ENCODE peak calls at places on chromosome 19, in four cellular contexts. C, B, U and J are unnamed samples.

GRCh38 chr19:56933014-56933705 is 92.6 kb upstream of the PEG3 start:
- DNase-seq in C (no peak), B (no peak), U (no peak), J (no peak)

GRCh38 chr19:31110331-31110730 is 238.9 kb downstream of the TSHZ3 start:
- DNase-seq in C (no peak), B (peak; percentile 23), U (peak; percentile 38), J (no peak)

GRCh38 chr19:35868172-35868822 is at the start of gene APLP1:
- DNase-seq in C (peak; percentile 75), B (peak; percentile 65), U (peak; percentile 71), J (peak; percentile 88)

GRCh38 chr19:342801-343421 is 1.7 kb downstream of the MIER2 start:
- DNase-seq in C (peak; percentile 76), B (peak; percentile 49), U (peak; percentile 12), J (peak; percentile 76)

GRCh38 chr19:34232566-34233481 is 21.5 kb upstream of the GARRE1 start:
- DNase-seq in C (no peak), B (peak; percentile 30), U (peak; percentile 33), J (no peak)

GRCh38 chr19:39401549-39402416 is 4.9 kb upstream of the ZFP36 start:
- DNase-seq in C (peak; percentile 97), B (peak; percentile 49), U (peak; percentile 45), J (peak; percentile 90)

GRCh38 chr19:14718522-14719113 is 28.8 kb downstream of the ZNF333 start:
- DNase-seq in C (no peak), B (no peak), U (no peak), J (no peak)

GRCh38 chr19:55493052-55493649 is 4.9 kb downstream of the SSC5D start:
- DNase-seq in C (no peak), B (peak; percentile 86), U (no peak), J (no peak)

GRCh38 chr19:39038098-39038497 is 5.7 kb upstream of the FBXO27 start:
- DNase-seq in C (peak; percentile 54), B (peak; percentile 18), U (peak; percentile 34), J (no peak)

GRCh38 chr19:33293255-33294057 is 8.9 kb downstream of the CEBPA start:
- DNase-seq in C (peak; percentile 67), B (peak; percentile 32), U (peak; percentile 49), J (peak; percentile 83)

GRCh38 chr19:33780746-33781145 is 15.9 kb upstream of the KCTD15 start:
- DNase-seq in C (no peak), B (no peak), U (no peak), J (no peak)

GRCh38 chr19:45235485-45235884 is 9.7 kb downstream of the EXOC3L2 start:
- DNase-seq in C (no peak), B (no peak), U (no peak), J (no peak)

GRCh38 chr19:35549174-35549788 is 3.9 kb downstream of the TMEM147 start:
- DNase-seq in C (peak; percentile 78), B (peak; percentile 35), U (peak; percentile 79), J (no peak)

GRCh38 chr19:5623397-5624153 is 692 bp downstream of the SAFB start:
- DNase-seq in C (peak; percentile 45), B (no peak), U (peak; percentile 11), J (no peak)

GRCh38 chr19:14473915-14474578 is 1.1 kb downstream of the PTGER1 start:
- DNase-seq in C (no peak), B (no peak), U (no peak), J (no peak)

GRCh38 chr19:36939153-36939552 is 23.0 kb downstream of the ZNF568 start:
- DNase-seq in C (no peak), B (no peak), U (no peak), J (no peak)

GRCh38 chr19:22502766-22503165 is 80.6 kb upstream of the ZNF98 start:
- DNase-seq in C (no peak), B (no peak), U (no peak), J (no peak)

GRCh38 chr19:32471811-32472210 is 66.2 kb downstream of the DPY19L3 start:
- DNase-seq in C (no peak), B (no peak), U (no peak), J (no peak)

GRCh38 chr19:29624489-29625210 is 18.6 kb downstream of the POP4 start:
- DNase-seq in C (no peak), B (no peak), U (no peak), J (peak; percentile 34)

GRCh38 chr19:18683109-18683954 is at the start of gene CRTC1:
- DNase-seq in C (peak; percentile 94), B (peak; percentile 93), U (peak; percentile 89), J (peak; percentile 98)

GRCh38 chr19:43430142-43430710 is 15.5 kb downstream of the TEX101 start:
- DNase-seq in C (no peak), B (no peak), U (no peak), J (no peak)

GRCh38 chr19:34265221-34265650 is 10.9 kb downstream of the GARRE1 start:
- DNase-seq in C (peak; percentile 42), B (no peak), U (peak; percentile 52), J (no peak)

GRCh38 chr19:33891773-33892172 is 95.1 kb downstream of the KCTD15 start:
- DNase-seq in C (no peak), B (no peak), U (no peak), J (no peak)

GRCh38 chr19:3852614-3853254 is 16.1 kb downstream of the ZFR2 start:
- DNase-seq in C (peak; percentile 76), B (no peak), U (no peak), J (no peak)

GRCh38 chr19:5572556-5573286 is 5.0 kb upstream of the TINCR start:
- DNase-seq in C (peak; percentile 70), B (no peak), U (no peak), J (no peak)

GRCh38 chr19:58545286-58546068 is 1.6 kb downstream of the TRIM28 start:
- DNase-seq in C (no peak), B (no peak), U (no peak), J (no peak)

GRCh38 chr19:5308471-5309437 is 31.9 kb downstream of the PTPRS start:
- DNase-seq in C (peak; percentile 55), B (peak; percentile 76), U (peak; percentile 49), J (no peak)

GRCh38 chr19:16715613-16716012 is 4.0 kb upstream of the NWD1 start:
- DNase-seq in C (no peak), B (no peak), U (no peak), J (no peak)

GRCh38 chr19:4606181-4606580 is 33.1 kb upstream of the TNFAIP8L1 start:
- DNase-seq in C (no peak), B (no peak), U (no peak), J (no peak)

DNA sequence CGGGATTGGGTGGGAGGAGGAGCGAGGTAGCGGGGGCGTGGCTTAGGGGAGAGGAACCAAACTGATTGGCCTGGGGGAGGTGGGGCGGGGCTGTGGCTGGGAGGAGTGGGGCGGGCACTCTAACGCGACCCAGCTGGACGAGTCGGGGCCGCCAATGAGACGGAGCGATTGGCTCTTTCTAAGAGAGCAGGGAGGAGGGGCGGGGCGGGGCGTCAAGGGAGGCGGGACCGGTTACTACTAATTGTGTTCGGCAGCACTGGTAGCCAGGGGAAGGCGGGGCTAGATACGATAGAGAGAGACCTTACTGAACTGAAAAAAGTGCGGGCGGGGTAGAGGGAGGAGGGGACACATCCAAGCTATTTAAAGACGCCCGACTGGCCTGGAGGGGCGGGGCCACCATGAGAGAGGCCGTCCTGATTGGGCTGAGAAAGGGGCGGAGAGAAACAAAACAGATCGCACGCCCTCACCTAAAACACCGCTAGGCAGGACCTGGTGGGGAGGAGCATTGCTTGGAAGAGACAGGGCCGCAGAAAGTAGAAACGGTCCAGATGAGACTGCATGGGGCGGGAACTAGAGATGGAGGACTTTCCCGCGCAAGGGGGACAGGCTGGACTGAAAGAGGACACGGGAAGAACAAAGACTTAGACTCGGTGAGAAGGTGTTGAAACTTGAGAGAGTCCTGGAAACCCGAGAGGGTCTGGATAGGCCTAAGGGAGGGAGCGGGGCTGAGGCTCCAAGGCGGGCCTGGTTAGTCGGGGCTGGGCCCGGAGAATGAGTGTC is at the start of gene KCNC3:
- DNase-seq in C (peak; percentile 99), B (peak; percentile 74), U (peak; percentile 100), J (peak; percentile 97)
- TF ChIP-seq POLR2A in C (peak; percentile 19), B (peak; percentile 29), U (no peak), J (peak; percentile 56)

DNA sequence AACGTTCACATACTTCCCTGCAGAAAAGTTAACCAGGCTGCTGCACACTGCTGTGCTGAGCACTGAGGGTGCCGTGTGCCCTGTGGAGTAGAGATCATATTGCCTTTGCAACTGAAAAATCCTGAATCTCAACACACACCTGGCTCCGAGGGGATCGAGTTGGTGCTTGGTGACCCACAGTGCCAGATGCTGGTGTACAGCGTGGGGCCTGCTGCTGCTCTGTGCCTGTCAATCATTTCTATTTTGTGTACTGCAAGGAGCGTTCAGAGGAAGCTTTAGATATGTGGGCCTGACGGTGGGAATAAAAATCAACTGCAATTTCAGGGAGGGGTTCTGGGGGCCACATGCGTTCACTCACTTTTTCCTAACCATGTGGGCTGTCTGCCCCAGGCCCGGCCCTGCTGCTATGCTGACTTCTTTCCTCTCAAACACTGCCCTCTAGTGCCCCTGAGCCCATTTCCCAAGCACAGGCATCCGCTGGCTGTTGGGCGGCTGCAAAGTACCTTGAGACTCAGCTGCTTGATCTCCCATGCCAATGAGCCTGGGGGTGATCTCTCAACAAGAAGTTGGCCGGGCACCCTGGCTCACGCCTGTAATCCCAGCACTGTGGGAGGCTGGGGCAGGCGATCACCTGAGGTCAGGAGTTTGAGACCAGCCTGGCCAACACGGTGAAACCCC is 9.7 kb upstream of the LENG8 start:
- DNase-seq in C (peak; percentile 76), B (no peak), U (peak; percentile 49), J (no peak)
- TF ChIP-seq CTCF in C (no peak), B (no peak), U (no peak), J (peak; percentile 22)

GRCh38 chr19:48332662-48333466 is 7.5 kb downstream of the EMP3 start:
- DNase-seq in C (peak; percentile 99), B (peak; percentile 94), U (peak; percentile 97), J (peak; percentile 98)
- TF ChIP-seq POLR2A in C (peak; percentile 82), B (peak; percentile 39), U (peak; percentile 7), J (peak; percentile 82)

GRCh38 chr19:53882391-53883050 is 524 bp downstream of the PRKCG start:
- DNase-seq in C (no peak), B (no peak), U (no peak), J (no peak)

GRCh38 chr19:53883231-53883661 is 1.2 kb downstream of the PRKCG start:
- DNase-seq in C (no peak), B (no peak), U (no peak), J (no peak)

GRCh38 chr19:53880716-53881481 is 1.1 kb upstream of the PRKCG start:
- DNase-seq in C (no peak), B (no peak), U (no peak), J (no peak)

GRCh38 chr19:53883741-53884140 is 1.7 kb downstream of the PRKCG start:
- DNase-seq in C (no peak), B (no peak), U (no peak), J (no peak)

DNA sequence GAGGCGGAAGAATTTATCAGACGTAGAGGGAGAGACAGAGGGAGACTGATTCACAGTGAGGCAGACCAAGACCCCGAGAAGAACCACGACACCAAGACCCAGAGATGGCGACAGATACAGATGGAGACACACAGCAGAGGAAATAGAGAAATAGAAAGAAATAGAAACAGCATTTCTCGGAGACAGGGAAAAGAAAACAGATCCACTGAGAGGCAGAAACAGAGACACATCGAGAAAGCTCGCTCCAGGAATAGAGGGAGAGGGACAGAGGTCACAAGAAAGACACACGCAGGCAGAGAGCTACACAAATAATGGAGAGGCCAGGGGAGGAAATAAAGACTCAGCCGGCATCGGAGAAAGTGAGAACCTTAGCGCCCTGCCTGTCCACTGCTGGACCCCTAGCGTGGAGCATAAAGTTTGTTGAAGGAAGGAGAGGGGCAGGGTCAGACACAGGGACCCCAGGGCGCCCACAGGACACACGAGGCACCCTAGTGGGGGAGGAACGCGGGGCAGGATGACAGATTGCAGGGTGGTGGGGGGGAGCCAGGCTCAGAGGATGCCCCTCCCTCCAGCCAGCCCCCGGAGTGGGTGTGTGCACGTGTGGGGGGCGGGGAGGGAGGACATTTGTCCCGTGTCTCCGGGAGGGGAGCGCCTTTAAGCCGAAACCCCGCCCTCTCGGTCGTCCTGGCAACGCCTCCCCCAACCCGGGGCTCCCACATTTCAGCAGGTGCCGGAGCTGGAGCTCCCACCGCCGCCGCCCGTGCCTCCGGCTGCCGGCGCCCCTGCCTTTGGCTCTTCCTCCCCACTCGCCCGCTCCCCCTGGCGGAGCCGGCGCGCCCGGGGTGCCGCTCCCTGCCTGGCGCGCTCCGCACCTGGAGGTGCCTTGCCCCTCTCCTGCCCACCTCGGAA is at the start of gene PRKCG:
- DNase-seq in C (peak; percentile 70), B (no peak), U (peak; percentile 12), J (peak; percentile 90)
- TF ChIP-seq CTCF in C (peak; percentile 28), B (peak; percentile 29), U (no peak), J (peak; percentile 52)